ENCODE peak calls at places on chromosome 13, in ten cellular contexts. K is astrocyte of the spinal cord, O is GM20000, X is brain microvascular endothelial cell, B is fibroblast of pulmonary artery, I is fibroblast of lung, E is omental fat pad, T is nephron progenitor cell, W is AG10803, Y is epithelial cell of esophagus. F is an unnamed sample.

GRCh38 chr13:30319130-30319529 is 11.8 kb upstream of the KATNAL1 start:
- DNase-seq in X (no peak), K (no peak), E (no peak), B (no peak), T (no peak), I (no peak), O (no peak), Y (no peak), W (no peak), F (no peak)

GRCh38 chr13:105410602-105411001 is 1124.9 kb downstream of the EFNB2 start:
- DNase-seq in I (no peak), X (no peak), B (peak), O (no peak), Y (peak), T (peak), E (no peak), K (no peak), W (peak), F (peak)

GRCh38 chr13:51804295-51805172 is 571 bp upstream of the DHRS12 start:
- DNase-seq in E (no peak), X (no peak), Y (no peak), B (no peak), O (no peak), T (no peak), I (no peak), W (no peak), K (no peak), F (no peak)

GRCh38 chr13:99426426-99426825 is 74.8 kb upstream of the TM9SF2 start:
- DNase-seq in W (no peak), T (no peak), E (no peak), K (no peak), I (no peak), B (no peak), X (no peak), O (no peak), Y (no peak), F (no peak)

GRCh38 chr13:86731987-86732386 is 932.8 kb upstream of the SLITRK6 start:
- DNase-seq in W (no peak), Y (no peak), E (no peak), I (no peak), B (no peak), O (no peak), X (no peak), T (no peak), K (peak), F (no peak)

GRCh38 chr13:60095300-60095699 is 68.4 kb downstream of the DIAPH3 start:
- DNase-seq in T (no peak), E (no peak), I (no peak), Y (no peak), W (no peak), O (no peak), K (no peak), X (no peak), B (no peak), F (no peak)

GRCh38 chr13:100722517-100722916 is 47.9 kb upstream of the TMTC4 start:
- DNase-seq in W (no peak), B (no peak), E (no peak), X (no peak), Y (no peak), T (no peak), I (no peak), K (no peak), O (no peak), F (no peak)

GRCh38 chr13:40673061-40673397 is 6.6 kb upstream of the FOXO1 start:
- DNase-seq in I (no peak), X (no peak), K (no peak), Y (peak), E (no peak), B (no peak), O (no peak), W (no peak), T (no peak), F (no peak)

GRCh38 chr13:48112896-48113525 is 18.1 kb upstream of the MED4 start:
- DNase-seq in Y (no peak), T (no peak), I (peak), X (peak), B (no peak), K (no peak), W (no peak), E (no peak), O (no peak), F (no peak)

GRCh38 chr13:105778196-105778595 is 757.3 kb downstream of the EFNB2 start:
- DNase-seq in Y (peak), O (no peak), W (no peak), K (peak), E (no peak), I (peak), X (peak), T (no peak), B (peak), F (peak)

GRCh38 chr13:41407380-41407779 is 50.0 kb upstream of the RGCC start:
- DNase-seq in O (no peak), W (no peak), Y (peak), X (no peak), I (peak), K (no peak), B (no peak), E (no peak), T (no peak), F (peak)

GRCh38 chr13:46145950-46146349 is 36.0 kb downstream of the LCP1 start:
- DNase-seq in B (no peak), K (no peak), T (no peak), I (no peak), W (no peak), E (no peak), O (no peak), Y (no peak), X (no peak), F (no peak)

GRCh38 chr13:76764429-76764828 is 121.8 kb downstream of the KCTD12 start:
- DNase-seq in K (peak), X (peak), I (peak), B (peak), O (no peak), W (no peak), Y (peak), T (peak), E (no peak), F (peak)

GRCh38 chr13:107650081-107650701 is 565.1 kb downstream of the LIG4 start:
- DNase-seq in T (peak), E (peak), O (peak), K (peak), Y (peak), X (peak), I (peak), W (peak), B (peak), F (peak)

GRCh38 chr13:61255035-61255796 is 160.4 kb downstream of the PCDH20 start:
- DNase-seq in K (peak), E (no peak), B (peak), I (peak), Y (peak), T (peak), O (no peak), X (no peak), W (no peak), F (no peak)

GRCh38 chr13:30572859-30573275 is 44.9 kb upstream of the USPL1 start:
- DNase-seq in W (peak), E (no peak), I (peak), X (peak), B (peak), K (peak), T (no peak), O (peak), Y (peak), F (peak)

GRCh38 chr13:40662866-40663265 is 3.6 kb downstream of the FOXO1 start:
- DNase-seq in E (no peak), I (no peak), K (no peak), Y (peak), X (no peak), T (no peak), O (peak), B (no peak), W (no peak), F (no peak)

GRCh38 chr13:68428292-68428691 is 1198.2 kb upstream of the PCDH9 start:
- DNase-seq in O (no peak), I (peak), E (no peak), Y (peak), X (peak), K (peak), W (no peak), B (no peak), T (no peak), F (no peak)

GRCh38 chr13:73849292-73849691 is 284.9 kb downstream of the KLF12 start:
- DNase-seq in K (peak), Y (peak), E (no peak), I (peak), O (no peak), T (no peak), W (peak), X (peak), B (peak), F (peak)

GRCh38 chr13:39054112-39054511 is 15.9 kb downstream of the NHLRC3 start:
- DNase-seq in W (no peak), B (no peak), X (no peak), O (no peak), I (no peak), Y (no peak), K (no peak), E (no peak), T (no peak), F (no peak)

GRCh38 chr13:101289764-101290163 is 126.5 kb downstream of the NALCN start:
- DNase-seq in K (peak), X (peak), B (peak), W (peak), O (no peak), I (peak), Y (peak), T (peak), E (no peak), F (peak)

GRCh38 chr13:99228737-99229691 is 28.4 kb downstream of the UBAC2 start:
- DNase-seq in T (no peak), B (peak), Y (peak), K (peak), W (peak), O (peak), E (no peak), I (peak), X (peak), F (peak)

GRCh38 chr13:24802074-24802473 is 38.1 kb downstream of the RNF17 start:
- DNase-seq in K (no peak), X (no peak), B (no peak), O (no peak), Y (peak), E (no peak), T (no peak), W (peak), I (peak), F (peak)

GRCh38 chr13:37959284-37959683 is 89.7 kb upstream of the TRPC4 start:
- DNase-seq in O (no peak), W (no peak), Y (no peak), K (no peak), I (no peak), E (no peak), B (no peak), X (no peak), T (no peak), F (no peak)

GRCh38 chr13:79194272-79194671 is 211.8 kb downstream of the RBM26 start:
- DNase-seq in O (peak), I (no peak), Y (no peak), K (no peak), T (no peak), B (no peak), E (no peak), W (no peak), X (no peak), F (no peak)

GRCh38 chr13:99322297-99323103 is 15.3 kb upstream of the GPR183 start:
- DNase-seq in E (no peak), I (peak), T (no peak), X (peak), B (peak), W (peak), K (peak), Y (peak), O (peak), F (peak)

GRCh38 chr13:35527451-35527850 is 51.0 kb upstream of the MAB21L1 start:
- DNase-seq in I (no peak), B (no peak), O (no peak), E (no peak), Y (no peak), W (no peak), X (no peak), K (no peak), T (no peak), F (no peak)

GRCh38 chr13:106104281-106104901 is 431.1 kb downstream of the EFNB2 start:
- DNase-seq in Y (peak), K (peak), T (no peak), X (peak), O (no peak), I (peak), B (peak), E (no peak), W (peak), F (peak)

GRCh38 chr13:23697772-23698313 is 127.6 kb downstream of the TNFRSF19 start:
- DNase-seq in X (no peak), W (no peak), I (no peak), Y (no peak), T (no peak), E (no peak), K (no peak), O (no peak), B (no peak), F (no peak)

GRCh38 chr13:67095621-67096020 is 134.5 kb downstream of the PCDH9 start:
- DNase-seq in Y (peak), K (no peak), B (peak), T (no peak), O (no peak), X (no peak), W (no peak), I (no peak), E (no peak), F (no peak)

GRCh38 chr13:95641961-95642621 is 2.4 kb downstream of the DZIP1 start:
- DNase-seq in X (peak), B (peak), O (peak), K (peak), Y (peak), E (no peak), T (peak), I (peak), W (peak), F (peak)

GRCh38 chr13:30789360-30789862 is 54.1 kb downstream of the ALOX5AP start:
- DNase-seq in K (no peak), O (peak), I (no peak), T (no peak), W (no peak), E (no peak), B (no peak), X (no peak), Y (no peak), F (no peak)

GRCh38 chr13:76383671-76384461 is 502.3 kb downstream of the KCTD12 start:
- DNase-seq in T (no peak), O (no peak), I (peak), X (peak), K (peak), E (no peak), Y (peak), W (peak), B (peak), F (peak)

GRCh38 chr13:66618702-66619101 is 611.4 kb downstream of the PCDH9 start:
- DNase-seq in B (peak), K (peak), O (peak), X (no peak), I (peak), E (no peak), Y (peak), W (peak), T (no peak), F (peak)

GRCh38 chr13:79491715-79492114 is 10.8 kb downstream of the NDFIP2 start:
- DNase-seq in X (no peak), B (peak), T (no peak), Y (peak), I (peak), O (no peak), W (peak), K (peak), E (no peak), F (peak)

GRCh38 chr13:40963927-40964326 is 55.2 kb downstream of the ELF1 start:
- DNase-seq in W (peak), O (no peak), I (peak), K (peak), T (no peak), B (peak), E (no peak), Y (peak), X (no peak), F (peak)

DNA sequence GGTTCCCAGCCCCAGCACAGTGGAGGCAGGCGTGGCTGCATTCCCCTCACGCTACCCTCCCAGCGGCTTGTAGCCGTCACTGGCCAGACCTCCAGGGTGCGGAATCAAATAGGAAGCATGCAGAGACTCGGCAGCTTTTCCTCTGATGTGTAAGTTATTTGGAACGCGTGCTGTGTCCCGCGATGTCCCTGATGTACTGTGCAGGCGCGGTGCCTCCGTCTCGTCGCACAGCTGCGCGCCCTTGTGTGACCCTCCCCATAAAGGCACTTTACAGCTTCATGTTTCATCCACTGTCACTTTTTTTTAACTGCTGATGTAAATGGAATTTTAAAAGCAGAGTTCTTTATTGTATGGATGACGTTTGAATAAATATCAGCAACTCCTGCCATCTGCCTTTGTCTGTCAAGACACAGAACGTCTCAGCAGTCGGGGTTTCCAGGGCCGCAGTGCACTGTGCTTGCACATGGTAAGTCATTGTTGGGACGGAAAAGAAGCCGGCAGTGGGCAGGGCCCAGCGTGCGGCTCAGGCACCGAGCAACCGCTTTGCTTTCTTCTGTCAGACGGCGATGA is 7.3 kb upstream of the F7 start:
- DNase-seq in O (no peak), E (no peak), T (no peak), X (peak), Y (no peak), W (peak), K (peak), B (no peak), I (peak), F (no peak)
- TF ChIP-seq CTCF in O (no peak), E (no peak), T (no peak), X (no peak), Y (no peak), W (no peak), K (no peak), B (no peak), I (no peak), F (no peak)

GRCh38 chr13:26601669-26602068 is 44.2 kb downstream of the WASF3 start:
- DNase-seq in T (no peak), W (peak), O (peak), E (no peak), B (peak), K (no peak), Y (peak), X (peak), I (peak), F (peak)
- TF ChIP-seq CTCF in T (no peak), W (peak), O (no peak), E (no peak), B (no peak), K (no peak), Y (no peak), X (no peak), I (no peak), F (peak)

DNA sequence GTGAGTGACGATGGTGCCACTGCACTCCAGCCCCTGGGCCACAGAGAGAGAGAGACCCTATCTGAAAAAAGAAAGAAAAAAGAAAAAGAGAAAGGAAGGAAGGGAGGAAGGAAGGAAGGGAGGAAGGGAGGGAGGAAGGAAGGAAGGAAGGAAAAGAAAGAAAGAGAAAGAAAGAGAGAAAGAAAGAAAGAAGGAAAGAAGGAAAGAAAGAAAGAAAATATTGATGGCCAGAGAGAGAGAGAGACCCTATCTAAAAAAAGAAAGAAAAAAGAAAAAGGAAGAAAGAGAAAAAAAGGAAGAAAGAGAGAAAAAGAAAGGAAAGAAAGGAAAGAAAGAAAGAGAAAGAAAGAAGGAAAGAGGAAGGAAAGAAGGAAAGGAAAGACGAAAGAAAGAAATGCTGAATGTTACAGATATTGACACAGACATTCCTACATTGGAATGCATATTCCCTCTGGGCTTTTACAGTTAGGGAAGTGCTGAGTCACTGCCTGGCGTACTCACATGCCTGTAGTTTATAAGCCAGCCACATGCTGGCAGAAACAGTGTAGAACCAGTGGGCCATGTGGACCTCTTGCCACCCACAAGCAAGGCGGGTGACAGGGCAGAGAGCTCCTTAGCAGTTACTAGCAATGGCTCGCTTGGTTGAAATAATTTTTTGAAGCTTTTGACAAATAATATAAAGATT is 34.6 kb upstream of the SLC46A3 start:
- DNase-seq in T (no peak), W (peak), Y (peak), B (peak), K (peak), I (peak), O (no peak), X (peak), E (no peak), F (peak)
- TF ChIP-seq CTCF in T (no peak), W (peak), Y (peak), B (peak), K (peak), I (no peak), O (no peak), X (peak), E (no peak), F (no peak)

DNA sequence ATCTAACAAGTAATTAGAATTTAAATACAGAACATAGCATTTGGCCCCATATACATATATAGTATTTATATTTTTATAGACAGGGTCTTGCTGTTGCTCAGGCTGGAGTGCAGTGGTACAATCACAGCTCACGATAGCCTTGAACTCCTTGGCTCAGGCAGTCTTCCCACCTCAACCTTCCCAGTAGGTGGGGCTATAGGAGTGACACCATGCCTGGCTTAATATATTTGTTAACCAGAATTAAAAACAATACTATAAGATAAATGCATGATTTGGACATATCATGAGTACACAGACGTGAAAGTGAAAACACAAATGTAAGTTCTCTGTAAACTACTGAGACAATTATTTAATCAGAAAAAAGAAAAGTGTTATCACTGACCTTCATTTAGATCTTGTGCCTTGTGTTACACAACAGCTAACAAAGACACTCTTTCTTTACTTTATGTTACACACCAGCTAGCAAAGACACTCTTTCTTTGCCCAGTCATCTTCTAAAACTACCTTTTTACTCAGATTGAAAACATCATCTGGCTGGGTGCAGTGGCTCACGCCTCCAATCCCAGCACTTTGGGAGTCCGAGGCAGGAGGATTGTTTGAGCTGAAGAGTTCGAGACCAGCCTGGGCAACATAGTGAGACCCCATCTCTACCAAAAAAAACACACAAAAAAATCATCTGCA is 22.6 kb downstream of the CARS2 start:
- DNase-seq in O (no peak), I (no peak), T (no peak), E (no peak), W (peak), B (peak), Y (peak), X (no peak), K (peak), F (peak)
- TF ChIP-seq CTCF in O (no peak), I (no peak), T (peak), E (no peak), W (peak), B (peak), Y (peak), X (peak), K (peak), F (peak)

DNA sequence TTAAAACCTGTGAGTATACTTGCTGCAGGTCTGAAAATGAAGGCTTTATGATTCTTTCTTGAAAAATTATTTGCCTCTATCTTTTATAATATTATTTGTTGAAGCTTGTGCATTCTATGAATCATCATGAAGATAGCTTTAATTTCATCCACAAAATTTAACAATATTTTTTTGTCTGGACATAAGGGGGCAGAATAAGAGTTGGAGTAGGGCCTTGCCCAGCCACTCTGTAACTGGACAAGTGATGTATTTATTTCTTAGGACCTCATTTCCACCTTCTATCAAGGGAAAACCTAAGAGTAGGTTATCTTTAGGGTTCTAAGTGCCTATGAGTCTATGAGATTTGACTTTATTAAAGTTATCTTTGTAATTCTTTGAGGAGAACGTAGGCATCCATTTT is 49.9 kb downstream of the N4BP2L1 start:
- DNase-seq in K (no peak), I (no peak), E (no peak), W (no peak), O (no peak), T (no peak), X (no peak), Y (no peak), B (peak), F (peak)
- TF ChIP-seq CTCF in K (no peak), I (no peak), E (no peak), W (no peak), O (no peak), T (no peak), X (no peak), Y (no peak), B (no peak), F (no peak)

GRCh38 chr13:42807866-42808265 is 26.5 kb downstream of the FAM216B start:
- DNase-seq in X (peak), T (no peak), W (peak), Y (peak), I (peak), B (peak), O (no peak), K (peak), E (no peak), F (peak)
- TF ChIP-seq CTCF in X (no peak), T (no peak), W (no peak), Y (no peak), I (no peak), B (no peak), O (no peak), K (no peak), E (no peak), F (no peak)